ENCODE peak calls at places on chromosomes 1 and 21, in six cellular contexts. One of them, this sample, is unnamed.

GRCh38 chr1:207978441-207978840 is 67.5 kb upstream of the CD34 start:
- DNase-seq in neural crest cell: no peak
- DNase-seq in COR-L47: no peak
- DNase-seq in PC-3: no peak
- DNase-seq in foreskin fibroblast: no peak
- DNase-seq in T-helper 2 cell: no peak
- DNase-seq in this sample: no peak

GRCh38 chr1:179337343-179337742 is 28.4 kb upstream of the AXDND1 start:
- DNase-seq in PC-3: no peak
- DNase-seq in neural crest cell: no peak
- DNase-seq in T-helper 2 cell: no peak
- DNase-seq in foreskin fibroblast: no peak
- DNase-seq in COR-L47: no peak
- DNase-seq in this sample: no peak

GRCh38 chr1:91679446-91679845 is 178.8 kb downstream of the CDC7 start:
- DNase-seq in foreskin fibroblast: no peak
- DNase-seq in neural crest cell: no peak
- DNase-seq in COR-L47: no peak
- DNase-seq in T-helper 2 cell: no peak
- DNase-seq in PC-3: no peak
- DNase-seq in this sample: no peak

GRCh38 chr1:234745844-234746797 is 136.1 kb upstream of the IRF2BP2 start:
- DNase-seq in neural crest cell: no peak
- DNase-seq in COR-L47: no peak
- DNase-seq in PC-3: peak; percentile 60
- DNase-seq in T-helper 2 cell: no peak
- DNase-seq in foreskin fibroblast: peak; percentile 33
- DNase-seq in this sample: peak; percentile 50

GRCh38 chr1:162922196-162922595 is 61.2 kb upstream of the CCDC190 start:
- DNase-seq in foreskin fibroblast: no peak
- DNase-seq in COR-L47: no peak
- DNase-seq in neural crest cell: no peak
- DNase-seq in T-helper 2 cell: no peak
- DNase-seq in PC-3: peak; percentile 32
- DNase-seq in this sample: no peak

GRCh38 chr1:169584483-169585144 is 1.7 kb downstream of the F5 start:
- DNase-seq in T-helper 2 cell: no peak
- DNase-seq in foreskin fibroblast: no peak
- DNase-seq in COR-L47: no peak
- DNase-seq in neural crest cell: no peak
- DNase-seq in PC-3: peak; percentile 14
- DNase-seq in this sample: no peak

GRCh38 chr1:42311138-42311537 is 23.9 kb downstream of the FOXJ3 start:
- DNase-seq in foreskin fibroblast: no peak
- DNase-seq in neural crest cell: no peak
- DNase-seq in T-helper 2 cell: no peak
- DNase-seq in COR-L47: no peak
- DNase-seq in PC-3: no peak
- DNase-seq in this sample: no peak

GRCh38 chr21:45514311-45515021 is 27.8 kb downstream of the SLC19A1 start:
- DNase-seq in neural crest cell: no peak
- DNase-seq in COR-L47: no peak
- DNase-seq in PC-3: no peak
- DNase-seq in foreskin fibroblast: no peak
- DNase-seq in T-helper 2 cell: no peak
- DNase-seq in this sample: no peak

GRCh38 chr1:158185770-158186705 is 5.3 kb downstream of the CD1D start:
- DNase-seq in T-helper 2 cell: no peak
- DNase-seq in PC-3: no peak
- DNase-seq in COR-L47: no peak
- DNase-seq in foreskin fibroblast: no peak
- DNase-seq in neural crest cell: no peak
- DNase-seq in this sample: no peak

GRCh38 chr1:223659711-223660110 is 5.8 kb downstream of the CAPN8 start:
- DNase-seq in foreskin fibroblast: no peak
- DNase-seq in PC-3: peak; percentile 69
- DNase-seq in neural crest cell: no peak
- DNase-seq in T-helper 2 cell: no peak
- DNase-seq in COR-L47: no peak
- DNase-seq in this sample: no peak

GRCh38 chr1:17603091-17603841 is 63.8 kb downstream of the ARHGEF10L start:
- DNase-seq in PC-3: no peak
- DNase-seq in COR-L47: peak; percentile 66
- DNase-seq in T-helper 2 cell: no peak
- DNase-seq in foreskin fibroblast: no peak
- DNase-seq in neural crest cell: no peak
- DNase-seq in this sample: no peak

GRCh38 chr21:17388226-17388625 is 124.6 kb upstream of the CXADR start:
- DNase-seq in COR-L47: peak; percentile 8
- DNase-seq in neural crest cell: no peak
- DNase-seq in PC-3: no peak
- DNase-seq in T-helper 2 cell: no peak
- DNase-seq in foreskin fibroblast: no peak
- DNase-seq in this sample: no peak

GRCh38 chr21:17611414-17612022 is 1.2 kb downstream of the BTG3 start:
- DNase-seq in PC-3: peak; percentile 69
- DNase-seq in T-helper 2 cell: peak; percentile 75
- DNase-seq in foreskin fibroblast: peak; percentile 89
- DNase-seq in COR-L47: peak; percentile 54
- DNase-seq in neural crest cell: peak; percentile 54
- DNase-seq in this sample: peak; percentile 79

GRCh38 chr1:156295391-156295947 is at the start of gene GLMP:
- DNase-seq in neural crest cell: peak; percentile 23
- DNase-seq in T-helper 2 cell: peak; percentile 26
- DNase-seq in COR-L47: no peak
- DNase-seq in foreskin fibroblast: peak; percentile 50
- DNase-seq in PC-3: peak; percentile 69
- DNase-seq in this sample: peak; percentile 27

GRCh38 chr1:197884173-197884572 is 18.3 kb upstream of the C1orf53 start:
- DNase-seq in COR-L47: no peak
- DNase-seq in foreskin fibroblast: no peak
- DNase-seq in T-helper 2 cell: no peak
- DNase-seq in PC-3: no peak
- DNase-seq in neural crest cell: no peak
- DNase-seq in this sample: no peak

GRCh38 chr1:232339077-232339476 is 290.9 kb downstream of the SIPA1L2 start:
- DNase-seq in T-helper 2 cell: no peak
- DNase-seq in PC-3: no peak
- DNase-seq in neural crest cell: no peak
- DNase-seq in foreskin fibroblast: no peak
- DNase-seq in COR-L47: no peak
- DNase-seq in this sample: no peak

GRCh38 chr1:27109103-27109822 is 45.7 kb downstream of the SLC9A1 start:
- DNase-seq in T-helper 2 cell: no peak
- DNase-seq in foreskin fibroblast: no peak
- DNase-seq in COR-L47: no peak
- DNase-seq in neural crest cell: no peak
- DNase-seq in PC-3: peak; percentile 61
- DNase-seq in this sample: peak; percentile 26

GRCh38 chr1:37954316-37954971 is 7.6 kb upstream of the INPP5B start:
- DNase-seq in COR-L47: no peak
- DNase-seq in PC-3: no peak
- DNase-seq in T-helper 2 cell: no peak
- DNase-seq in foreskin fibroblast: no peak
- DNase-seq in neural crest cell: no peak
- DNase-seq in this sample: no peak

GRCh38 chr1:239792157-239792556 is 299.5 kb upstream of the FMN2 start:
- DNase-seq in COR-L47: no peak
- DNase-seq in PC-3: peak; percentile 38
- DNase-seq in T-helper 2 cell: no peak
- DNase-seq in foreskin fibroblast: no peak
- DNase-seq in neural crest cell: no peak
- DNase-seq in this sample: no peak

GRCh38 chr1:19439464-19440171 is 45.7 kb downstream of the CAPZB start:
- DNase-seq in COR-L47: peak; percentile 27
- DNase-seq in PC-3: no peak
- DNase-seq in foreskin fibroblast: no peak
- DNase-seq in neural crest cell: no peak
- DNase-seq in T-helper 2 cell: no peak
- DNase-seq in this sample: no peak

GRCh38 chr1:41872074-41872473 is 46.6 kb downstream of the HIVEP3 start:
- DNase-seq in T-helper 2 cell: no peak
- DNase-seq in COR-L47: no peak
- DNase-seq in neural crest cell: no peak
- DNase-seq in PC-3: no peak
- DNase-seq in foreskin fibroblast: no peak
- DNase-seq in this sample: no peak

GRCh38 chr1:109272831-109273547 is 10.0 kb downstream of the PSRC1 start:
- DNase-seq in COR-L47: no peak
- DNase-seq in foreskin fibroblast: no peak
- DNase-seq in PC-3: peak; percentile 47
- DNase-seq in T-helper 2 cell: no peak
- DNase-seq in neural crest cell: no peak
- DNase-seq in this sample: no peak

GRCh38 chr1:68974447-68974846 is 477.6 kb upstream of the DEPDC1 start:
- DNase-seq in foreskin fibroblast: no peak
- DNase-seq in COR-L47: no peak
- DNase-seq in PC-3: no peak
- DNase-seq in neural crest cell: no peak
- DNase-seq in T-helper 2 cell: no peak
- DNase-seq in this sample: no peak

GRCh38 chr1:243883551-243883950 is 33.5 kb upstream of the AKT3 start:
- DNase-seq in COR-L47: no peak
- DNase-seq in foreskin fibroblast: peak; percentile 53
- DNase-seq in T-helper 2 cell: no peak
- DNase-seq in PC-3: peak; percentile 66
- DNase-seq in neural crest cell: no peak
- DNase-seq in this sample: peak; percentile 29

GRCh38 chr21:35368326-35368725 is 319.2 kb upstream of the RUNX1 start:
- DNase-seq in foreskin fibroblast: no peak
- DNase-seq in COR-L47: no peak
- DNase-seq in PC-3: peak; percentile 88
- DNase-seq in T-helper 2 cell: no peak
- DNase-seq in neural crest cell: no peak
- DNase-seq in this sample: no peak

GRCh38 chr1:207025144-207025880 is 7.2 kb downstream of the C1orf116 start:
- DNase-seq in T-helper 2 cell: no peak
- DNase-seq in PC-3: peak; percentile 99
- DNase-seq in foreskin fibroblast: peak; percentile 67
- DNase-seq in neural crest cell: no peak
- DNase-seq in COR-L47: no peak
- DNase-seq in this sample: peak; percentile 64

GRCh38 chr1:200968469-200969410 is 54.8 kb downstream of the KIF21B start:
- DNase-seq in COR-L47: no peak
- DNase-seq in foreskin fibroblast: no peak
- DNase-seq in T-helper 2 cell: no peak
- DNase-seq in neural crest cell: no peak
- DNase-seq in PC-3: peak; percentile 44
- DNase-seq in this sample: no peak

GRCh38 chr1:74057719-74058118 is 140.3 kb downstream of the LRRIQ3 start:
- DNase-seq in PC-3: no peak
- DNase-seq in T-helper 2 cell: no peak
- DNase-seq in neural crest cell: no peak
- DNase-seq in foreskin fibroblast: no peak
- DNase-seq in COR-L47: no peak
- DNase-seq in this sample: no peak

GRCh38 chr1:209413062-209413461 is 170.5 kb upstream of the CAMK1G start:
- DNase-seq in COR-L47: no peak
- DNase-seq in PC-3: no peak
- DNase-seq in T-helper 2 cell: no peak
- DNase-seq in neural crest cell: no peak
- DNase-seq in foreskin fibroblast: no peak
- DNase-seq in this sample: no peak

This sample was measured in HFFc6.